ENCODE peak calls at places on chromosomes 13 and 19, in eight cellular contexts. I is psoas muscle, C is left ventricle myocardium inferior, J is Panc1, A is tibial nerve, G is ovary, L is vagina, M is SK-N-SH. T is an unnamed sample.

GRCh38 chr13:20713751-20714150 is 10.3 kb downstream of the IL17D start:
- DNase-seq in J (no peak), L (no peak), C (no peak), A (no peak), G (no peak), M (no peak), I (peak; percentile 75), T (no peak)

GRCh38 chr13:80132741-80133601 is 208.0 kb downstream of the SPRY2 start:
- DNase-seq in J (no peak), L (no peak), C (peak; percentile 47), M (peak; percentile 38), A (peak; percentile 44), G (peak; percentile 17), I (peak; percentile 73), T (peak; percentile 78)

GRCh38 chr19:30135358-30135757 is 193.3 kb downstream of the URI1 start:
- DNase-seq in G (no peak), M (no peak), L (no peak), C (no peak), J (no peak), I (no peak), A (no peak), T (no peak)

GRCh38 chr13:51620165-51620983 is 36.1 kb downstream of the WDFY2 start:
- DNase-seq in J (no peak), I (peak; percentile 71), A (no peak), L (no peak), G (no peak), M (no peak), C (peak; percentile 38), T (no peak)

GRCh38 chr19:29760752-29761502 is 45.9 kb upstream of the C19orf12 start:
- DNase-seq in I (no peak), C (no peak), G (no peak), A (no peak), J (no peak), L (no peak), M (no peak), T (no peak)

GRCh38 chr19:13953021-13953531 is 767 bp downstream of the DCAF15 start:
- DNase-seq in C (no peak), J (no peak), M (no peak), A (no peak), L (no peak), G (no peak), I (no peak), T (no peak)

GRCh38 chr19:32287811-32288227 is 57.6 kb upstream of the ZNF507 start:
- DNase-seq in J (peak; percentile 10), I (peak; percentile 84), A (peak; percentile 85), M (no peak), C (peak; percentile 72), G (peak; percentile 37), L (no peak), T (peak; percentile 17)

GRCh38 chr13:94233401-94233800 is 246.1 kb downstream of the DCT start:
- DNase-seq in L (no peak), A (peak; percentile 12), G (no peak), M (no peak), J (peak; percentile 22), I (no peak), C (peak; percentile 20), T (no peak)

GRCh38 chr19:677601-678380 is 1.6 kb downstream of the FSTL3 start:
- DNase-seq in M (no peak), L (no peak), J (no peak), C (no peak), A (no peak), I (peak; percentile 56), G (peak; percentile 55), T (no peak)

GRCh38 chr19:33552191-33552927 is 30.8 kb upstream of the PEPD start:
- DNase-seq in L (no peak), G (no peak), I (no peak), J (no peak), A (no peak), C (no peak), M (no peak), T (no peak)

GRCh38 chr13:28582892-28583240 is 76.1 kb upstream of the POMP start:
- DNase-seq in I (no peak), M (no peak), L (no peak), G (no peak), J (no peak), C (no peak), A (no peak), T (no peak)

GRCh38 chr19:28519950-28520861 is 692.7 kb downstream of the UQCRFS1 start:
- DNase-seq in L (peak; percentile 64), I (peak; percentile 86), A (no peak), C (no peak), M (no peak), J (no peak), G (no peak), T (peak; percentile 68)
- H3K27ac ChIP-seq in L (no peak overlapping the region), I (peak overlapping the region; percentile 76), A (no peak overlapping the region), C (no peak overlapping the region), M (no peak overlapping the region), J (no peak overlapping the region), G (no peak overlapping the region), T (peak overlapping the region; percentile 1)

GRCh38 chr19:22882797-22883196 is 50.7 kb downstream of the ZNF723 start:
- DNase-seq in J (no peak), I (no peak), G (no peak), L (no peak), A (peak; percentile 9), M (peak; percentile 4), C (no peak), T (no peak)
- TF ChIP-seq CTCF in J (peak; percentile 18), I (peak; percentile 31), G (peak; percentile 55), L (no peak), A (no peak), M (peak; percentile 39), C (peak; percentile 60), T (no peak)

GRCh38 chr19:18429717-18430416 is 8.1 kb downstream of the ISYNA1 start:
- DNase-seq in L (no peak), G (peak; percentile 72), C (no peak), A (no peak), I (no peak), M (no peak), J (no peak), T (no peak)
- H3K9me3 ChIP-seq in L (no peaks in the 10 kb centered on the region), G (no peaks in the 10 kb centered on the region), C (no peaks in the 10 kb centered on the region), A (no peaks in the 10 kb centered on the region), I (no peaks in the 10 kb centered on the region), M (no peaks in the 10 kb centered on the region), J (no peaks in the 10 kb centered on the region), T (no peaks in the 10 kb centered on the region)

GRCh38 chr19:35090160-35090794 is 25.3 kb upstream of the FXYD3 start:
- DNase-seq in J (peak; percentile 36), C (no peak), I (no peak), G (peak; percentile 54), A (peak; percentile 83), M (peak; percentile 90), L (no peak), T (peak; percentile 76)
- H3K27ac ChIP-seq in J (no peak overlapping the region), C (no peak overlapping the region), I (peak overlapping the region; percentile 23), G (no peak overlapping the region), A (peak overlapping the region; percentile 24), M (no peak overlapping the region), L (no peak overlapping the region), T (peak overlapping the region; percentile 43)

GRCh38 chr19:35168261-35168660 is 13.7 kb downstream of the FXYD5 start:
- DNase-seq in M (no peak), A (no peak), G (no peak), L (peak; percentile 84), J (no peak), C (no peak), I (no peak), T (no peak)
- TF ChIP-seq CTCF in M (peak; percentile 10), A (no peak), G (no peak), L (no peak), J (no peak), C (no peak), I (no peak), T (no peak)